ENCODE peak calls at places on chromosomes 12 and 14, in six cellular contexts. G is left ventricle myocardium inferior, W is Panc1, Q is HCT116, F is tibial artery, S is progenitor cell of endocrine pancreas. I is an unnamed sample.

GRCh38 chr12:94763461-94763860 is 113.1 kb upstream of the TMCC3 start:
- DNase-seq in S (no peak), W (no peak), G (no peak), F (no peak), Q (no peak), I (no peak)

GRCh38 chr12:693937-694533 is 30.8 kb upstream of the NINJ2 start:
- DNase-seq in Q (no peak), F (no peak), G (no peak), W (no peak), S (no peak), I (no peak)

GRCh38 chr14:75915063-75915462 is 66.7 kb downstream of the TGFB3 start:
- DNase-seq in W (no peak), Q (no peak), G (no peak), S (no peak), F (no peak), I (no peak)

GRCh38 chr14:21071225-21072041 is 1.3 kb downstream of the ARHGEF40 start:
- DNase-seq in W (no peak), F (peak; percentile 89), S (peak; percentile 40), G (peak; percentile 91), Q (no peak), I (peak; percentile 63)

GRCh38 chr12:123024819-123025391 is 44.4 kb downstream of the ARL6IP4 start:
- DNase-seq in Q (no peak), F (no peak), G (no peak), W (no peak), S (no peak), I (no peak)

GRCh38 chr12:26359576-26359975 is 164.2 kb downstream of the SSPN start:
- DNase-seq in S (no peak), W (no peak), Q (no peak), F (no peak), G (no peak), I (no peak)

GRCh38 chr12:11981174-11981733 is 89.5 kb upstream of the BCL2L14 start:
- DNase-seq in Q (no peak), S (no peak), G (no peak), W (no peak), F (no peak), I (no peak)

GRCh38 chr12:121404734-121405133 is 4.8 kb downstream of the RNF34 start:
- DNase-seq in F (no peak), W (no peak), G (no peak), S (no peak), Q (no peak), I (no peak)

GRCh38 chr14:32679927-32680612 is 258.6 kb upstream of the NPAS3 start:
- DNase-seq in S (no peak), W (no peak), G (no peak), Q (no peak), F (no peak), I (no peak)

DNA sequence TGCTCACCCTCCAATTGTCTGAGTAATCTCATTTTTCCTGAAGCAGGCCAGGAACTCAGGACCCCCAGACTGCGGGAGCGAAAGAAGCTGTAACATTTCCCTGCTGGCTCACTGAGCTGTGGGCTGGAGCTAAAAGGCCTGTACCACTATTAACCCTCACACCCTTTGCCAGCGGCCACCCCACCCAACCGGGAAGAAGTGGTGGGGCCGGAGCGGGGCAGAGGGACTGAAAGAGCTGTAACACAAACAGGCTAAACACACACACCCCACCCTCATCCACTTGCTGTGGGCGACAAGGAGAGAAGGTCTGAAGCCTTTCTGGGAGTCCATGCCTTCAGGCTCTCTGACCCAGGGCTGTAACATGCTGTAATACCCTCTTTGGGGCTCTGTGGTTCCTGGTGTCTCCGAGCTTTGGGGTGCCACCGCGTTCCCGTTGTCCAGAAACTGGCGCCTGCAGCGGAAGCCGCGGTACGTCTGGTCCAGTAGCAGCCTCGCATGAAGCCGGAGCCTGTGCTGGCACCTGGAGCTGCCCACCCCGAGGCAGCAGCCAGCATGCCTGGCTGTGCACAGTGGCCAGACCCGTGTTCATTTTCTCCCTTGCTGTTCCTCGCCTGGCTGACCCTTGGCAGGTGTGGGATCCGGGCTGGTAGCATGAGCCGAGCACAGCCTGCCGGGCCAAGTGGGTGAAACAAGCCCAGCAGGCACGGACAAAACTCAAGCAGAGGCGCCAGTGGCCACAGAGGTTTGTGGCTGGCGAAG is 345.5 kb upstream of the MGAT4C start:
- DNase-seq in S (no peak), Q (no peak), F (no peak), W (no peak), G (no peak), I (no peak)
- TF ChIP-seq CTCF in S (no peak), Q (no peak), F (no peak), W (no peak), G (no peak), I (no peak)

DNA sequence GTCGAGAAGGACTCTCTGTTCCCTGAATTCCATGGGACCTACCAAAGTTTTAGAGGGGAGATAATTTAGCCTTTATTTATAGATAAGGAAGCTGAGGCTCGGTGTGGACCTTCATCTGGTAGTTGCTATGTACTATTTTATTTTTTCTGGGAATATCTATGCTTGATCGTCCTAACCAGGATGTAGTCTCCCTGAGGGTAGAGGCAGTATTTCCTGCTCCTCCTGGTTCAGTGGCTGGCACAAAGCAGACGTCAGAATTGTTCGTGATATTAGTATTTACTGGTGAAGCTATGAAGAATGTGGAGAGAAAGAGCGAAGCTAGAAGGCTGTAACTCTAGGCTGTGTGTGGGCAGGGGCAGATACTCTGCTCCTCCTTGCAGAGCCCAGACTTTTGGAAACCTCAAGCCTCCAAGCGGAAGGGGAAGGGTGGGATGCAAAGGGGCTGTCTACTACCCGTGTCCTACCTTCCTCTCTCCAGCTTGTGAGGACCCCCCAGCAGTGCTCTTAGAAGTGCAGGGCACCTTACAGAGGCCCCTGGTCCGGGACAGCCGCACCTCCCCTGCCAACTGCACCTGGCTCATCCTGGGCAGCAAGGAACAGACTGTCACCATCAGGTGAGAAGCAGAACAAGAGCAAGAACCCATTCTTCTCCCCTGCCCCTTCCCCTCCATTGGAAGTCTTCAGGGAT is 1.4 kb downstream of the LRP10 start:
- DNase-seq in W (no peak), G (no peak), F (no peak), S (no peak), Q (no peak), I (no peak)
- TF ChIP-seq CTCF in W (no peak), G (peak; percentile 12), F (no peak), S (no peak), Q (no peak), I (no peak)

GRCh38 chr12:85781751-85782150 is 54.5 kb downstream of the RASSF9 start:
- DNase-seq in W (no peak), S (no peak), F (no peak), G (no peak), Q (no peak), I (no peak)
- TF ChIP-seq CTCF in W (no peak), S (no peak), F (no peak), G (no peak), Q (no peak), I (no peak)

DNA sequence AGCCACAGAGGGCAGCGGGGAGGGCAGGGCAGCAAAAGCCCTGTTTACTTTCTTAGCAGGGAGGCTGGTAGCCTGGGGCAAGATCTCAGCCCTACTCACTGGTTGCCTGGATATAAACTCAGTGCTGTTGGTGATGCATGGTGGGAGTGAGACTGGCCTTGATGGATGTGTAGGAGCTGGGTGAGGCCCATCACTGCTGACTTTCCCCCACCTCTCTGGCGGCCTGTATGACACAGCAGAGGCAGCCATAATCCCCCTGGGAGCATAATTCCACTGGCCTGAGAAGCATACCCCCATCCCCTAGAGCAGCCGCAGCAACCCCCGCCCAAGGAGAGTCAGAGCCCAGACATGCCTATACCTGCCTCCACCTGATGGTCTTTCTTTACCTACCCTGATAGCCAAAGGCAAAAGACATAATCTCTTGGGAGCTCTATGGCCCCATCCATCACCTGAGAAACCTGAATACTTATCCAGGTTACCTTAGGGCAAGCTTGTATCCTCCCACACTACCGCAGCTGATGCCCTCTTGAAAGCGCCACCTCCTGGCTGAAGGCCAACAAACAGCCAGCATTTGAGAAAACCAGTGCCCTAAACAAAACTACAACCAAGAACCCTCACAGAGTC is 59.3 kb downstream of the DNAI7 start:
- DNase-seq in F (no peak), S (no peak), Q (peak; percentile 8), W (no peak), G (no peak), I (no peak)
- TF ChIP-seq CTCF in F (no peak), S (no peak), Q (peak; percentile 6), W (peak; percentile 40), G (no peak), I (no peak)

DNA sequence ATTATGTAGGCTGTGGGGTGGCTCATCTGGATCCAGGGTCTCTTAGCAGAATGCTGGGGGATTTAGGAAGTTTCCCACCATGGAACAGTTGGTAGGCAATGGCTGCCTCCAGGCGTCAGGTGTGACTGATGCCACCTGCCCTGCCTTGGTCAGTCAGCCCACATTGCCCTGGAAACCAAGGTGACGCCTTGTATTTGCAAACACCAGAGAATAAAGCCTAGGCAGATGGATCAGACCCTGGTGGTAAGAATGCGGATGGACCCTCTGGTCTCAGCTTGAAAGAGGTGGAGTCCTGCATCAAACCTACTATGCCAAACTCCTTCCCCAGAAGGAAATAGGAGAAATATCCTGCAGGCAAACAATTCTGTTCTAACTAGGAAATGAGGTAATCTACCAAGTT is 38.2 kb downstream of the NCKAP5L start:
- DNase-seq in S (no peak), Q (no peak), W (no peak), G (no peak), F (no peak), I (no peak)
- TF ChIP-seq CTCF in S (peak; percentile 55), Q (no peak), W (no peak), G (no peak), F (no peak), I (no peak)